ENCODE peak calls at places on chromosomes 2 and 18, in four cellular contexts. One of them, this sample, is unnamed.

GRCh38 chr2:215764441-215765048 is 248.8 kb downstream of the MREG start:
- DNase-seq in GM13977: no peak
- DNase-seq in coronary artery: no peak
- DNase-seq in mesothelial cell of epicardium: no peak
- DNase-seq in this sample: no peak

GRCh38 chr2:205771063-205771462 is 88.8 kb downstream of the NRP2 start:
- DNase-seq in GM13977: no peak
- DNase-seq in coronary artery: no peak
- DNase-seq in mesothelial cell of epicardium: no peak
- DNase-seq in this sample: no peak

GRCh38 chr2:3443685-3444084 is 64.2 kb downstream of the TRAPPC12 start:
- DNase-seq in GM13977: no peak
- DNase-seq in coronary artery: no peak
- DNase-seq in mesothelial cell of epicardium: no peak
- DNase-seq in this sample: no peak

GRCh38 chr2:206083602-206084467 is 2.1 kb downstream of the INO80D start:
- DNase-seq in GM13977: peak
- DNase-seq in coronary artery: no peak
- DNase-seq in mesothelial cell of epicardium: no peak
- DNase-seq in this sample: no peak

GRCh38 chr2:3667151-3667631 is 9.2 kb downstream of the ALLC start:
- DNase-seq in GM13977: no peak
- DNase-seq in coronary artery: peak
- DNase-seq in mesothelial cell of epicardium: no peak
- DNase-seq in this sample: no peak

GRCh38 chr2:121788685-121789084 is 33.2 kb downstream of the TSN start:
- DNase-seq in GM13977: no peak
- DNase-seq in coronary artery: no peak
- DNase-seq in mesothelial cell of epicardium: no peak
- DNase-seq in this sample: no peak

GRCh38 chr2:10584843-10585475 is 104.8 kb downstream of the NOL10 start:
- DNase-seq in GM13977: no peak
- DNase-seq in coronary artery: no peak
- DNase-seq in mesothelial cell of epicardium: no peak
- DNase-seq in this sample: no peak

GRCh38 chr2:88600038-88600465 is 27.2 kb downstream of the EIF2AK3 start:
- DNase-seq in GM13977: peak
- DNase-seq in coronary artery: no peak
- DNase-seq in mesothelial cell of epicardium: no peak
- DNase-seq in this sample: peak

GRCh38 chr2:60707750-60708371 is 48.2 kb upstream of the PAPOLG start:
- DNase-seq in GM13977: peak
- DNase-seq in coronary artery: no peak
- DNase-seq in mesothelial cell of epicardium: no peak
- DNase-seq in this sample: no peak

GRCh38 chr2:45274190-45274926 is 265.1 kb upstream of the SIX2 start:
- DNase-seq in GM13977: no peak
- DNase-seq in coronary artery: no peak
- DNase-seq in mesothelial cell of epicardium: no peak
- DNase-seq in this sample: no peak

GRCh38 chr2:207224814-207225482 is 59.2 kb upstream of the KLF7 start:
- DNase-seq in GM13977: no peak
- DNase-seq in coronary artery: no peak
- DNase-seq in mesothelial cell of epicardium: no peak
- DNase-seq in this sample: no peak

DNA sequence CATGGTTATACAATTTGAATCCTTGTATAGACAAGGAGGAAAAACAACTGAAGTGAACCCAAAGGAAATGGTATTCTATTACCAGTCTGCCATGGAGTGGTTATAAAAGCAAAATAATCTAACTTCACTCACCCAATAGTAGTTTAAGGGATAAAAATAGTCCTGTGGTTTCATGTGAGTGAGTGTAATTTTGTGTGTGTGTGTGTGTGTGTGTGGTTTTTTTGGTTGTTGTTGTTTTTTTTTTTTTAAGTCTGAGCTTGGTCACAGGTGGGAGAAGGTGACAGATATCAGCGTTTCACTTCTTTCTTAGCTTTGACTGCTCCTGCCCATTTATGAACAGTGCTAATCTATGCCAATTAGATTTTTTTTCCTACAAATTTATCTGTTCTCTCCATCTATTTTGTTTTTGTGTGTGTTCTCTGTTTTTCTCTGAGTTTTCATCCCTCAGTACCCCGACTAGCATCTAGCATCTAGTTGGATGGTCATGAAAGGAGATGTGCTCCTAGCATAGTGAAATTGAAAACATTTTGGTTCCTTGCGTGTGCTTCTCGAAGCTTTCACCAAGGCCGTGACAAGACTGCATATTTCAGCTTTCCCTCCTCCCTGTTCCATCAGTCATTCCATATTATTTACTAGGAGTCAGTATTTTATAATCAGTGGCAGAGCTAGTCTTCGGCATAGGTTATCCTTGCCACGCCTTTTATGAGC is 200.1 kb upstream of the DTNA start:
- DNase-seq in GM13977: no peak
- DNase-seq in coronary artery: no peak
- DNase-seq in mesothelial cell of epicardium: no peak
- DNase-seq in this sample: no peak
- TF ChIP-seq CTCF in GM13977: no peak
- TF ChIP-seq CTCF in coronary artery: no peak
- TF ChIP-seq CTCF in mesothelial cell of epicardium: no peak
- TF ChIP-seq CTCF in this sample: no peak

GRCh38 chr2:234678721-234679120 is 181.8 kb upstream of the ARL4C start:
- DNase-seq in GM13977: no peak
- DNase-seq in coronary artery: no peak
- DNase-seq in mesothelial cell of epicardium: no peak
- DNase-seq in this sample: no peak
- TF ChIP-seq CTCF in GM13977: no peak
- TF ChIP-seq CTCF in coronary artery: no peak
- TF ChIP-seq CTCF in mesothelial cell of epicardium: no peak
- TF ChIP-seq CTCF in this sample: no peak

DNA sequence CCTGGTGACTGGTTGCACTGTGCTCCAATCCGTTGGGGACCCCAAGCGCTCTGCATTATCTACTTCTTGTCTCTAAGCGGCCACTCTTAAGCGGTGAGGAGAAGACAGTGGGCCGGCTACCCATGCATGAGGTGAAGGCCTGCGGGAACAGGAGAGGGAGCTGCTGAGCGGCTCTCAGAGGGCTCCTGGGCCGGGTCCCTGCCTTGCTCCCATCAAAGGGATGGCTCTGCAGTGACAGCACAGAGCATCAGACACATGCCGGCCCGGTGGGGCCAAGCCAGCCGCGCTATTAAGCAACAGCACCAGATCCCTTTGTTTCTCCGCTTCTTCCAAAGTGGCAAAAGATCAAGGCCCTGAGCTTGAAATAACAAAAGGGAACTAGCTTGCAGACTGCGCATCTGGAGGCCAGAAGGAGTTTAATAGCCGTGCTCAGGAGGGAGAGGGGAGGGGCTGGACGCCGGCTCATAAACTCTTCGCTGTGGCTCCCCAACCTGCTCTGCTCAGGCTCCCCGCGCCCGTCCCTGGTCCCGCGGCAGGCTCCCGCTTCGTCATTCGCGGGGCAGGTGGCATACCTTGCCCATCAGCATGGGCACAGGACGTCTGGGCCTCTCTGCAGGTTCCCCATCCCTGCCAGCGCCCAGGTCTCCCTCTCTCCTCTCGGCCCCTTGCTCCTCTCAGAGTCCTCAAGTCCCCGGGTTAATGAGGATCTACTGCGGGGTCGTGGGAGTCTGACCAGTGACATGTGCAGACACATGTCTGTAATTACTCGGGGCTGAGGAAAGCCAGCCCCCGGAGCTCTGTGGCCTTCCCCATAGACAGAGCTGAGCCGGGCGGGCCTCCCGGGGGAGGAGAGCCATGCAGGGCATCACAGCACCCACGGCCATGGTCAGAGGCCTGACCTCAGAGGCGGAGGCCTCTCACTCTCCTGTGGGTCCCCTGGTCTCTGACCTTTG is 96.7 kb downstream of the ASB1 start:
- DNase-seq in GM13977: peak
- DNase-seq in coronary artery: no peak
- DNase-seq in mesothelial cell of epicardium: no peak
- DNase-seq in this sample: no peak
- TF ChIP-seq CTCF in GM13977: no peak
- TF ChIP-seq CTCF in coronary artery: no peak
- TF ChIP-seq CTCF in mesothelial cell of epicardium: no peak
- TF ChIP-seq CTCF in this sample: no peak

GRCh38 chr18:55607763-55608162 is 19.8 kb upstream of the TCF4 start:
- DNase-seq in GM13977: no peak
- DNase-seq in coronary artery: no peak
- DNase-seq in mesothelial cell of epicardium: no peak
- DNase-seq in this sample: no peak

GRCh38 chr18:55603775-55604174 is 15.8 kb upstream of the TCF4 start:
- DNase-seq in GM13977: no peak
- DNase-seq in coronary artery: no peak
- DNase-seq in mesothelial cell of epicardium: no peak
- DNase-seq in this sample: no peak

GRCh38 chr18:55605820-55606252 is 17.8 kb upstream of the TCF4 start:
- DNase-seq in GM13977: peak
- DNase-seq in coronary artery: no peak
- DNase-seq in mesothelial cell of epicardium: no peak
- DNase-seq in this sample: no peak

DNA sequence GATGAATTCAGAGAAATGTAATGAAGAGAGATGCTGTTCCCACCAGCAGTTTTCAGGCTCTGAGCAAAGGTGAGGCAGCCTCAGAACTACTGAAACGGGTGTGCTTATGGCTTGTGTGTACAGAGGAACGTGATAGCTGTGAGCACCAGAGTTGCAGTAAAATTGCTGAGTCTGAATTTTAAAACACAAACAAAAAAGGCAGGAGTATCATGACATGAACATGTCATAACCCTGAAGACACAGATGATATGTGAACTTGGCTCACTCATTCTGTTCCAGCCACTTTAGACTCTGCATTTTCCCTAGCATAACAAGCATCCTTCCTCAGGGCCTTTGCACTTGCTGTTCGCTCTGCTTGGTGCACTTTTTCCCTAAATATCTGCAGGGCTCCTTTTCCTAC is 21.4 kb upstream of the TCF4 start:
- DNase-seq in GM13977: no peak
- DNase-seq in coronary artery: no peak
- DNase-seq in mesothelial cell of epicardium: no peak
- DNase-seq in this sample: no peak
- TF ChIP-seq CTCF in GM13977: no peak
- TF ChIP-seq CTCF in coronary artery: no peak
- TF ChIP-seq CTCF in mesothelial cell of epicardium: no peak
- TF ChIP-seq CTCF in this sample: no peak

DNA sequence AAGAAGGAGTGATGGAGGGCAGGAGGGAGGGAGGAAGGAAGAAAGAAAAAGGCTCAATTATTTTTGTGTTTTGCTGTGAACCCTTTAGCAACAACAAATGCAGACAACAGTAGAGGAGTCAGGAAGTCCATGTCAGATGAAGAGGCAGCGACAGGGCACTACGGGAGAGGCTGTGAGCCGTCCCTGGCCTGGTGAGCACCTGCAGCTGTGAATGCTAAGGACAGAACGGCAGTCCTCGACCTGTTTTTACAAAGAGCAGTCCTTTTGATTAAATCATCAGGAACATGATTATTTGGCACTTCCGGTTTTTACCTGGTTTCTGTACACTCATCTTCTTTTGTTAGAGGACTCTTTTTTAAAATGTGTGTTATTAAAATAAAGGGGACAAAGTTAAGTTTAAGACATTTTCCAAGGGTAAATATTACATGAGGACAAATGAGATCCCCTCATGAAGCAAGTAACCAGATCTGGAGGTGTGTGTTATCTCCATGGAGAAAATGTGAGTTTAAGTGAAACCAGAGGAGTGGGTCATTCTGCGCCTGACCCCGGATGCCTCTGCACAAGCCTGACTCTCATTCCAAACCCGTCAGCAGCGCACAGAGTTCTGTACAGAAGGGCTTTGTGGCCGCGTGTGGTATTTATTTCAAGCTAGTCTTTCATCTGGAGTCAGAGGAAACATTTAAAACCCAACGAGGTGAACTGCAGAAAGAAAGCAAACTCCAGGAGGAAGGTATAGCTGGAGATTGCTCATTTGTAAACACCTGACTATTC is 492.5 kb downstream of the SOX11 start:
- DNase-seq in GM13977: no peak
- DNase-seq in coronary artery: no peak
- DNase-seq in mesothelial cell of epicardium: no peak
- DNase-seq in this sample: peak
- TF ChIP-seq CTCF in GM13977: no peak
- TF ChIP-seq CTCF in coronary artery: no peak
- TF ChIP-seq CTCF in mesothelial cell of epicardium: no peak
- TF ChIP-seq CTCF in this sample: peak

GRCh38 chr2:64609229-64609994 is 44.3 kb downstream of the SERTAD2 start:
- DNase-seq in GM13977: peak
- DNase-seq in coronary artery: peak
- DNase-seq in mesothelial cell of epicardium: peak
- DNase-seq in this sample: peak
- TF ChIP-seq CTCF in GM13977: peak
- TF ChIP-seq CTCF in coronary artery: no peak
- TF ChIP-seq CTCF in mesothelial cell of epicardium: no peak
- TF ChIP-seq CTCF in this sample: peak

GRCh38 chr2:54724560-54725342 is 1.3 kb downstream of the EML6 start:
- DNase-seq in GM13977: peak
- DNase-seq in coronary artery: no peak
- DNase-seq in mesothelial cell of epicardium: peak
- DNase-seq in this sample: peak

GRCh38 chr2:54725343-54726099 is 2.1 kb downstream of the EML6 start:
- DNase-seq in GM13977: no peak
- DNase-seq in coronary artery: no peak
- DNase-seq in mesothelial cell of epicardium: no peak
- DNase-seq in this sample: no peak

GRCh38 chr2:54724150-54724559 is 693 bp downstream of the EML6 start:
- DNase-seq in GM13977: peak
- DNase-seq in coronary artery: no peak
- DNase-seq in mesothelial cell of epicardium: no peak
- DNase-seq in this sample: no peak

GRCh38 chr2:54722641-54723299 is 692 bp upstream of the EML6 start:
- DNase-seq in GM13977: peak
- DNase-seq in coronary artery: no peak
- DNase-seq in mesothelial cell of epicardium: no peak
- DNase-seq in this sample: no peak

GRCh38 chr2:54723300-54724149 is at the start of gene EML6:
- DNase-seq in GM13977: peak
- DNase-seq in coronary artery: peak
- DNase-seq in mesothelial cell of epicardium: peak
- DNase-seq in this sample: peak
- TF ChIP-seq CTCF in GM13977: peak
- TF ChIP-seq CTCF in coronary artery: no peak
- TF ChIP-seq CTCF in mesothelial cell of epicardium: no peak
- TF ChIP-seq CTCF in this sample: peak

DNA sequence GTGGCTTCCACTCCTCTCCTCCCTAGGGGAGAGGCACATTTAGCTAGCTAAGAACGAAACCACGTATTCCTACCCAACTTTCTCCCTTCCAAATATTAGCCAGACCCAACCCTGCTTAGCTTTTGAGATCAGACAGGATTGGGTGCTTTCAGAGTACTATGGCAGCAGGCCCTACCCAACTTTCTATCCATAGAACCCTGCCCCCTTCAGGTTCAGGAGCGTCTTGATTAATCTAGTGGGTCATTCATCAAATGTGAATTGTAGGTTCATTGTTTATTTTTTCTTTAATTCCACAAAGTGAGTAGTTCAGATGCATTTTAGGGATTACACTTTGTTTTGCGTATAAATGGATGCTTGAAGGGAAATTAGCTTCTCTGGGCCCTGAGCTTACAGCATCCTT is 188.3 kb downstream of the MIB1 start:
- DNase-seq in GM13977: no peak
- DNase-seq in coronary artery: no peak
- DNase-seq in mesothelial cell of epicardium: no peak
- DNase-seq in this sample: no peak
- TF ChIP-seq CTCF in GM13977: no peak
- TF ChIP-seq CTCF in coronary artery: no peak
- TF ChIP-seq CTCF in mesothelial cell of epicardium: no peak
- TF ChIP-seq CTCF in this sample: no peak

GRCh38 chr2:230498506-230499107 is 82.6 kb downstream of the SP100 start:
- DNase-seq in GM13977: no peak
- DNase-seq in coronary artery: no peak
- DNase-seq in mesothelial cell of epicardium: no peak
- DNase-seq in this sample: no peak
- TF ChIP-seq CTCF in GM13977: no peak
- TF ChIP-seq CTCF in coronary artery: no peak
- TF ChIP-seq CTCF in mesothelial cell of epicardium: no peak
- TF ChIP-seq CTCF in this sample: no peak

This sample was measured in progenitor cell of endocrine pancreas.